ENCODE peak calls at places on chromosomes 2 and 18, in four cellular contexts. E is fibroblast of mammary gland, Z is A549, H is ovary. J is an unnamed sample.
A peak's percentile ranks its signal among the peaks of the same experiment; 100 is the strongest.

GRCh38 chr2:60252581-60253170 is 300.8 kb downstream of the BCL11A start:
- DNase-seq in Z (no peak), E (no peak), H (no peak), J (no peak)

GRCh38 chr2:55441280-55441892 is 21.7 kb upstream of the CCDC88A start:
- DNase-seq in H (no peak), Z (no peak), E (no peak), J (no peak)

GRCh38 chr2:109143214-109144187 is 14.5 kb downstream of the SH3RF3 start:
- DNase-seq in E (no peak), Z (no peak), H (no peak), J (no peak)

GRCh38 chr2:153477096-153477555 is 1.4 kb downstream of the RPRM start:
- DNase-seq in H (peak; percentile 22), E (no peak), Z (no peak), J (no peak)

GRCh38 chr2:169664978-169665930 is 29.0 kb downstream of the CFAP210 start:
- DNase-seq in E (no peak), H (no peak), Z (no peak), J (no peak)

GRCh38 chr2:17644997-17645715 is 104.7 kb downstream of the VSNL1 start:
- DNase-seq in Z (no peak), E (peak; percentile 57), H (no peak), J (no peak)

GRCh38 chr2:190470256-190470826 is 62.2 kb downstream of the MFSD6 start:
- DNase-seq in H (no peak), E (no peak), Z (no peak), J (no peak)

GRCh38 chr2:17620841-17621240 is 80.3 kb downstream of the VSNL1 start:
- DNase-seq in E (peak; percentile 65), H (no peak), Z (no peak), J (no peak)

GRCh38 chr2:182852090-182852489 is 14.3 kb downstream of the FRZB start:
- DNase-seq in H (peak; percentile 21), Z (peak; percentile 11), E (peak; percentile 10), J (no peak)

GRCh38 chr2:47226124-47227040 is 71.3 kb upstream of the STPG4 start:
- DNase-seq in H (no peak), Z (no peak), E (no peak), J (no peak)

GRCh38 chr2:200380833-200381542 is 74.5 kb downstream of the SPATS2L start:
- DNase-seq in Z (no peak), E (peak; percentile 58), H (no peak), J (no peak)

GRCh38 chr2:43609304-43609883 is 13.6 kb upstream of the THADA start:
- DNase-seq in E (peak; percentile 63), Z (peak; percentile 66), H (peak; percentile 48), J (no peak)

GRCh38 chr2:141941224-141941714 is 189.5 kb downstream of the LRP1B start:
- DNase-seq in E (no peak), H (no peak), Z (no peak), J (no peak)
- H3K4me3 ChIP-seq in E (no peak overlapping the region), H (no peak overlapping the region), Z (no peak overlapping the region), J (no peak overlapping the region)

GRCh38 chr18:58105206-58105907 is 61.3 kb downstream of the NEDD4L start:
- DNase-seq in E (no peak), H (no peak), Z (no peak), J (no peak)

GRCh38 chr18:58104071-58104470 is 60.0 kb downstream of the NEDD4L start:
- DNase-seq in H (no peak), Z (no peak), E (no peak), J (no peak)

GRCh38 chr18:58103339-58103930 is 59.4 kb downstream of the NEDD4L start:
- DNase-seq in Z (no peak), E (peak; percentile 5), H (no peak), J (no peak)

GRCh38 chr18:58106674-58107058 is 62.6 kb downstream of the NEDD4L start:
- DNase-seq in H (no peak), Z (no peak), E (no peak), J (no peak)

GRCh38 chr18:58105908-58106673 is 62.1 kb downstream of the NEDD4L start:
- DNase-seq in H (no peak), E (no peak), Z (no peak), J (no peak)
- H3K4me3 ChIP-seq in H (no peak overlapping the region), E (no peak overlapping the region), Z (no peak overlapping the region), J (no peak overlapping the region)

GRCh38 chr2:192267484-192267883 is 72.8 kb upstream of the TMEFF2 start:
- DNase-seq in E (peak; percentile 89), H (no peak), Z (peak; percentile 10), J (peak; percentile 66)
- H3K4me3 ChIP-seq in E (no peak overlapping the region), H (no peak overlapping the region), Z (no peak overlapping the region), J (no peak overlapping the region)

DNA sequence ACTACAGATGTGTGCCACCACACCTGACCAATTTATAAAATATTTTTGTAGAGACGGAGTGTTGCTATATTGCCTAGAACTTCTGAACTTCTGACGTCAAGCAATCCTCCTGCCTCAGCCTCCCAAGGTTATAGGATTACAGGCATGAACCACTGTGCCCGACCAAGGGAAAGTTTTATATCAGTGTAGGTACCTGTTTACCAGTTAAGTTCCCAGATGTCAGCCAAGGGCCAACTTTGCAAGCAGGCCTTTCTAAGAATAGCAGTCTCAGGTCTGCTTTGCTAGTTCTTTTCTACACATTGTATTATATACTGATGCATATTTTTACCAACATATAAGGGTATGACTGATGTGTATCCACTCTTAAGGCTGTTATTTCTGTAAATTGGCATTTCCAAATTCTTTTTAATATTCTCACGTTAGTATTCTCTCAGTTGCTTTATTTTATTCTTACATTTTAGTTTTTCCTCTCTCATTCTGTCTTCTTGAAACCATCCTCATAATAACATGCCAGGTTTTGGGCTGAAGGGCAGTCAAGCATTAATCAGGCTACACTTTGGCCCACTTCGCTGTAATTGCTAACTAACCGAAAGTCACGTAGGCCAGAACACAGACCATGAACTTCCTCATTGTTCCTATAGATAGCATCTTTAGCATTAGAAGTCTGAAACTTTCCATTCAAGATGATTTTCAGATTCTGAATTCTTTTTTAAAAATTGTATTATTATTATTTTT is 25.0 kb upstream of the CXXC1 start:
- DNase-seq in H (no peak), E (no peak), Z (no peak), J (no peak)
- H3K4me3 ChIP-seq in H (no peak overlapping the region), E (no peak overlapping the region), Z (no peak overlapping the region), J (no peak overlapping the region)

GRCh38 chr2:238726670-238727584 is 121.0 kb upstream of the TWIST2 start:
- DNase-seq in E (no peak), H (no peak), Z (no peak), J (no peak)

GRCh38 chr2:238730001-238730669 is 117.8 kb upstream of the TWIST2 start:
- DNase-seq in H (no peak), E (no peak), Z (no peak), J (no peak)

GRCh38 chr2:238728322-238729260 is 119.3 kb upstream of the TWIST2 start:
- DNase-seq in E (peak; percentile 99), Z (no peak), H (peak; percentile 30), J (peak; percentile 82)

GRCh38 chr2:238729261-238729935 is 118.5 kb upstream of the TWIST2 start:
- DNase-seq in E (no peak), H (no peak), Z (no peak), J (no peak)

DNA sequence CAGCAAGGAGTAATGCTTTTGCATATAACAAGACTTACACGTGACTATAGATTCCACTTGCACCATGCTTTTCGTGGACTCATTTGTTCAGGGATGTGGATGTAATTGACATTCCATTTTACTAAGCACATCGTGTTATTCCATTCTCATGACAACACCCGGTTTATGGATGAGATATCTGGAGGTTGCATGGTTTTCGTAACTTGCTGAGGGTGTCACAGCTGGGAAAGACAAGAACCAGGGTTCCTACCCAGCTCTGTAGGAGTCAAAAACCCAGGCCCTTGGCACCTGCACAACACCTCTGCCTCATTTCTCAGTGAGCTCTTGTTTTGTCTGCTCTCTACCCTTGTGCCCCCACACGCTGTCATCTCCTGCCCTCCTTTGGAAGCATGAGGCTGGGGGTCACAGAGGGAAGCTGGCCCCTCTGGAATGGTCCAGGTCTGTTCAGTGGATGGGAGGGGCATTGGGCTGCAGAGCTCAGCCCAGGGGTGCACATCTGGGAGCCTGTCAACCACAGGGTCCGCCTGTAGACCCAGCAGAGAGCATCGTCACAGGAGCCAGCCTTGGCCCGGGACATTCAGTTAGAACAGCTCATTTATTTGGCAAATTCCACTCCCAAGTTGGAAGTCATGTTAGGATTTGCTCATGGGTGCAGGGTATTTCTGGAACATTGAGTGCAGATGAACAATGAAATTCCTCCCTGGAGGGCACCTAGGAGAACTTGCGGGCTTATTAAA is 120.1 kb upstream of the TWIST2 start:
- DNase-seq in E (peak; percentile 100), Z (no peak), H (peak; percentile 37), J (peak; percentile 73)
- H3K4me3 ChIP-seq in E (no peak overlapping the region), Z (no peak overlapping the region), H (no peak overlapping the region), J (no peak overlapping the region)

GRCh38 chr18:70366174-70366573 is 77.3 kb downstream of the SOCS6 start:
- DNase-seq in H (no peak), E (no peak), Z (no peak), J (no peak)
- H3K4me3 ChIP-seq in H (no peak overlapping the region), E (no peak overlapping the region), Z (no peak overlapping the region), J (no peak overlapping the region)

DNA sequence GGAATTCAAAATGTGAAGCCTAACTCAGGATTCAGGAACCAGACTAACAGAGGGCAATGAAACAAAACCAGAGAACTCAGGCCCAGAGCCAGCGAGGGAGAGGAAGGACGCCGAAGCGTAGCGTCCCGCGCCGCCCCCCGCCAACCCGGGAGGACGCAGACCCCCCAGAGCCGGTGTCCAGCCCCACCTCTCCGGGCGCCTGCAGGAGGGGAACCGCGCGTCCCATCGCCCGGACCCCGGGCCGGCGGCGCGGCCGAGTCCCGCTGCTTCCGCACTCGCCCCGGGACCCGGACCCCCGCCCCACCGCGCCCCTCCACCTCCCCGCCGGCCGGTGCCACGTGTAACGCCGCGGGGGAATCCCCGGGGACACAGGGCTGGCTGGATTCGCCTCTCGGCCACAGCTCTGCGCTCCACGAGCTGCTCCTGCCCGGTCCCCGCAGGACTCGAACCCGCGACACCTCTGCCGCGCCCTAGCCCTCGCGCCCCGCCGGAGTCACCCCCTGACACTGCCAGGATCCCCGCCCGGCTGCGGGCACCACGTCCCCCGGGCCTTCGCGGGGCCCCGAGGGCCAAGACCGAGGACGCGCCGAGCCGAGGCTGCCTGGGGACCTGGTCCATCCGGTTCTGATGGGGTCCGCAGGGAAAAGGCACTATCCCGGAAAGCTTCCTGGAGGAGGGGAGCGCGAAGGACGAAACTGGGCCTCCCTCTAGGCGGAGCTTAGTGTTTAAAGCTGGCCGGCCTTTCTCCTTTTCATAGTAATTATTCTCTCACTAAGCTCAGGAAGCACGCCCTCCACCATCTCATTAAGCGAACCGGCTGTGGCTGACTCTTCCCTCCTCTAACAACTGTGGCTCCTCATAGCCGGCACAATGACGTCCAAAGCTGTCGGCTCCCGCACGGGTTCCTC is 40.4 kb upstream of the FAM124B start:
- DNase-seq in H (no peak), E (peak; percentile 16), Z (no peak), J (no peak)
- H3K4me3 ChIP-seq in H (peak overlapping the region; percentile 24), E (peak overlapping the region; percentile 42), Z (peak overlapping the region; percentile 63), J (peak overlapping the region; percentile 63)

DNA sequence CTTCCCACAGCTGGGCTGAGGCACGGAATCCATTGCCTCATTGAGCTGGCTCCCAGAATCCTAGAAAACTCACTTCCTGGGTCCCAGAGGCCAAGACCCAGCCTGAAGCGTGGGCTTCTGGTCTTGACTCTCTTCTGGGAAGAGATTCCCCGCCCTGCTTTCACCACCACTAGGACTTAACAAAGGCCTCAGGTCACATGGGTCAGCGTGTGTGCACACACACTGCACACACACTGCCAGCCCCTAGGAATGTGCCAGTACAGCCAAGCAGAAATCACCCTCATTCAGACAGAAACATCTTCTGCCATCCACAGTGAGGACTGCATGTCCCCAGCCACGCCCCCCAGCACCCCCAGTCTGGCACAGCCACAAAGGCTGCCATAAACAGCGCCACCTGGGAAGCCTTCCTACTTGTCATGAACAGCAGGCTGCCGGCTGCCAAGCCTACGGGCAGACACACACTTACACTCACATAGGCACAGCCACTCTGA is 165.7 kb downstream of the TNS1 start:
- DNase-seq in H (peak; percentile 62), E (peak; percentile 84), Z (peak; percentile 23), J (peak; percentile 40)
- H3K4me3 ChIP-seq in H (no peak overlapping the region), E (no peak overlapping the region), Z (no peak overlapping the region), J (no peak overlapping the region)

J was measured in skeletal muscle cell.